ENCODE peak calls at places on chromosomes 5 and 9, in ten cellular contexts. One of them, this sample, is unnamed.

GRCh38 chr9:129234491-129234890 is 56.4 kb upstream of the IER5L start:
- DNase-seq in SHP77: no peak
- DNase-seq in activated CD8-positive, alpha-beta memory T cell treated with anti-CD3 and anti-CD28 coated beads, Interleukin-2, amount 50 U/mL, for 4 hours: no peak
- DNase-seq in type B pancreatic cell: no peak
- DNase-seq in T-helper 9 cell: no peak
- DNase-seq in dermis blood vessel endothelial cell: no peak
- DNase-seq in WTC11: no peak
- DNase-seq in HT-29: no peak
- DNase-seq in activated CD4-positive, alpha-beta T cell treated with anti-CD3 and anti-CD28 coated beads for 48 hours: no peak
- DNase-seq in CD4-positive, alpha-beta memory T cell: no peak
- DNase-seq in this sample: no peak

GRCh38 chr5:132812949-132813598 is at the start of gene SOWAHA:
- DNase-seq in SHP77: no peak
- DNase-seq in activated CD8-positive, alpha-beta memory T cell treated with anti-CD3 and anti-CD28 coated beads, Interleukin-2, amount 50 U/mL, for 4 hours: peak; percentile 29
- DNase-seq in type B pancreatic cell: no peak
- DNase-seq in T-helper 9 cell: no peak
- DNase-seq in dermis blood vessel endothelial cell: no peak
- DNase-seq in WTC11: peak; percentile 63
- DNase-seq in HT-29: no peak
- DNase-seq in activated CD4-positive, alpha-beta T cell treated with anti-CD3 and anti-CD28 coated beads for 48 hours: peak; percentile 8
- DNase-seq in CD4-positive, alpha-beta memory T cell: no peak
- DNase-seq in this sample: no peak

GRCh38 chr5:56460681-56461191 is 227.6 kb upstream of the ANKRD55 start:
- DNase-seq in SHP77: no peak
- DNase-seq in activated CD8-positive, alpha-beta memory T cell treated with anti-CD3 and anti-CD28 coated beads, Interleukin-2, amount 50 U/mL, for 4 hours: no peak
- DNase-seq in type B pancreatic cell: no peak
- DNase-seq in T-helper 9 cell: no peak
- DNase-seq in dermis blood vessel endothelial cell: peak; percentile 32
- DNase-seq in WTC11: no peak
- DNase-seq in HT-29: no peak
- DNase-seq in activated CD4-positive, alpha-beta T cell treated with anti-CD3 and anti-CD28 coated beads for 48 hours: no peak
- DNase-seq in CD4-positive, alpha-beta memory T cell: no peak
- DNase-seq in this sample: no peak

GRCh38 chr9:136019681-136020060 is 58.5 kb upstream of the UBAC1 start:
- DNase-seq in SHP77: no peak
- DNase-seq in activated CD8-positive, alpha-beta memory T cell treated with anti-CD3 and anti-CD28 coated beads, Interleukin-2, amount 50 U/mL, for 4 hours: peak; percentile 6
- DNase-seq in type B pancreatic cell: no peak
- DNase-seq in T-helper 9 cell: no peak
- DNase-seq in dermis blood vessel endothelial cell: no peak
- DNase-seq in WTC11: peak; percentile 8
- DNase-seq in HT-29: no peak
- DNase-seq in activated CD4-positive, alpha-beta T cell treated with anti-CD3 and anti-CD28 coated beads for 48 hours: no peak
- DNase-seq in CD4-positive, alpha-beta memory T cell: no peak
- DNase-seq in this sample: no peak

GRCh38 chr9:129069128-129069824 is 11.6 kb upstream of the DOLPP1 start:
- DNase-seq in SHP77: no peak
- DNase-seq in activated CD8-positive, alpha-beta memory T cell treated with anti-CD3 and anti-CD28 coated beads, Interleukin-2, amount 50 U/mL, for 4 hours: peak; percentile 53
- DNase-seq in type B pancreatic cell: no peak
- DNase-seq in T-helper 9 cell: peak; percentile 48
- DNase-seq in dermis blood vessel endothelial cell: no peak
- DNase-seq in WTC11: no peak
- DNase-seq in HT-29: no peak
- DNase-seq in activated CD4-positive, alpha-beta T cell treated with anti-CD3 and anti-CD28 coated beads for 48 hours: peak; percentile 69
- DNase-seq in CD4-positive, alpha-beta memory T cell: peak; percentile 51
- DNase-seq in this sample: no peak

GRCh38 chr9:118595719-118596305 is 773.4 kb downstream of the BRINP1 start:
- DNase-seq in SHP77: peak; percentile 7
- DNase-seq in activated CD8-positive, alpha-beta memory T cell treated with anti-CD3 and anti-CD28 coated beads, Interleukin-2, amount 50 U/mL, for 4 hours: no peak
- DNase-seq in type B pancreatic cell: no peak
- DNase-seq in T-helper 9 cell: no peak
- DNase-seq in dermis blood vessel endothelial cell: peak; percentile 51
- DNase-seq in WTC11: peak; percentile 59
- DNase-seq in HT-29: peak; percentile 59
- DNase-seq in activated CD4-positive, alpha-beta T cell treated with anti-CD3 and anti-CD28 coated beads for 48 hours: no peak
- DNase-seq in CD4-positive, alpha-beta memory T cell: no peak
- DNase-seq in this sample: peak; percentile 45

GRCh38 chr5:42952575-42952974 is 87.5 kb downstream of the ANXA2R start:
- DNase-seq in SHP77: peak; percentile 18
- DNase-seq in activated CD8-positive, alpha-beta memory T cell treated with anti-CD3 and anti-CD28 coated beads, Interleukin-2, amount 50 U/mL, for 4 hours: no peak
- DNase-seq in type B pancreatic cell: no peak
- DNase-seq in T-helper 9 cell: no peak
- DNase-seq in dermis blood vessel endothelial cell: peak; percentile 19
- DNase-seq in WTC11: no peak
- DNase-seq in HT-29: no peak
- DNase-seq in activated CD4-positive, alpha-beta T cell treated with anti-CD3 and anti-CD28 coated beads for 48 hours: no peak
- DNase-seq in CD4-positive, alpha-beta memory T cell: no peak
- DNase-seq in this sample: no peak

GRCh38 chr5:160646033-160646432 is 206.0 kb downstream of the ATP10B start:
- DNase-seq in SHP77: no peak
- DNase-seq in activated CD8-positive, alpha-beta memory T cell treated with anti-CD3 and anti-CD28 coated beads, Interleukin-2, amount 50 U/mL, for 4 hours: no peak
- DNase-seq in type B pancreatic cell: no peak
- DNase-seq in T-helper 9 cell: no peak
- DNase-seq in dermis blood vessel endothelial cell: no peak
- DNase-seq in WTC11: no peak
- DNase-seq in HT-29: no peak
- DNase-seq in activated CD4-positive, alpha-beta T cell treated with anti-CD3 and anti-CD28 coated beads for 48 hours: no peak
- DNase-seq in CD4-positive, alpha-beta memory T cell: no peak
- DNase-seq in this sample: no peak

GRCh38 chr9:4837768-4838546 is 45.2 kb downstream of the RCL1 start:
- DNase-seq in SHP77: no peak
- DNase-seq in activated CD8-positive, alpha-beta memory T cell treated with anti-CD3 and anti-CD28 coated beads, Interleukin-2, amount 50 U/mL, for 4 hours: no peak
- DNase-seq in type B pancreatic cell: no peak
- DNase-seq in T-helper 9 cell: no peak
- DNase-seq in dermis blood vessel endothelial cell: no peak
- DNase-seq in WTC11: no peak
- DNase-seq in HT-29: no peak
- DNase-seq in activated CD4-positive, alpha-beta T cell treated with anti-CD3 and anti-CD28 coated beads for 48 hours: peak; percentile 31
- DNase-seq in CD4-positive, alpha-beta memory T cell: no peak
- DNase-seq in this sample: no peak

GRCh38 chr5:128516978-128517377 is 21.1 kb downstream of the FBN2 start:
- DNase-seq in SHP77: no peak
- DNase-seq in activated CD8-positive, alpha-beta memory T cell treated with anti-CD3 and anti-CD28 coated beads, Interleukin-2, amount 50 U/mL, for 4 hours: no peak
- DNase-seq in type B pancreatic cell: no peak
- DNase-seq in T-helper 9 cell: no peak
- DNase-seq in dermis blood vessel endothelial cell: no peak
- DNase-seq in WTC11: no peak
- DNase-seq in HT-29: no peak
- DNase-seq in activated CD4-positive, alpha-beta T cell treated with anti-CD3 and anti-CD28 coated beads for 48 hours: no peak
- DNase-seq in CD4-positive, alpha-beta memory T cell: no peak
- DNase-seq in this sample: no peak

GRCh38 chr5:35129921-35130485 is 82.3 kb upstream of the AGXT2 start:
- DNase-seq in SHP77: no peak
- DNase-seq in activated CD8-positive, alpha-beta memory T cell treated with anti-CD3 and anti-CD28 coated beads, Interleukin-2, amount 50 U/mL, for 4 hours: peak; percentile 27
- DNase-seq in type B pancreatic cell: no peak
- DNase-seq in T-helper 9 cell: peak; percentile 18
- DNase-seq in dermis blood vessel endothelial cell: no peak
- DNase-seq in WTC11: no peak
- DNase-seq in HT-29: peak; percentile 95
- DNase-seq in activated CD4-positive, alpha-beta T cell treated with anti-CD3 and anti-CD28 coated beads for 48 hours: peak; percentile 76
- DNase-seq in CD4-positive, alpha-beta memory T cell: peak; percentile 71
- DNase-seq in this sample: no peak

GRCh38 chr5:170479484-170479883 is 24.3 kb upstream of the KCNIP1 start:
- DNase-seq in SHP77: no peak
- DNase-seq in activated CD8-positive, alpha-beta memory T cell treated with anti-CD3 and anti-CD28 coated beads, Interleukin-2, amount 50 U/mL, for 4 hours: no peak
- DNase-seq in type B pancreatic cell: no peak
- DNase-seq in T-helper 9 cell: no peak
- DNase-seq in dermis blood vessel endothelial cell: peak; percentile 82
- DNase-seq in WTC11: no peak
- DNase-seq in HT-29: peak; percentile 60
- DNase-seq in activated CD4-positive, alpha-beta T cell treated with anti-CD3 and anti-CD28 coated beads for 48 hours: no peak
- DNase-seq in CD4-positive, alpha-beta memory T cell: no peak
- DNase-seq in this sample: no peak

GRCh38 chr5:137752873-137753226 is 1.3 kb downstream of the HNRNPA0 start:
- DNase-seq in SHP77: no peak
- DNase-seq in activated CD8-positive, alpha-beta memory T cell treated with anti-CD3 and anti-CD28 coated beads, Interleukin-2, amount 50 U/mL, for 4 hours: peak; percentile 25
- DNase-seq in type B pancreatic cell: no peak
- DNase-seq in T-helper 9 cell: no peak
- DNase-seq in dermis blood vessel endothelial cell: peak; percentile 37
- DNase-seq in WTC11: peak; percentile 40
- DNase-seq in HT-29: peak; percentile 22
- DNase-seq in activated CD4-positive, alpha-beta T cell treated with anti-CD3 and anti-CD28 coated beads for 48 hours: peak; percentile 41
- DNase-seq in CD4-positive, alpha-beta memory T cell: no peak
- DNase-seq in this sample: no peak

GRCh38 chr5:56128166-56128565 is 105.0 kb downstream of the ANKRD55 start:
- DNase-seq in SHP77: no peak
- DNase-seq in activated CD8-positive, alpha-beta memory T cell treated with anti-CD3 and anti-CD28 coated beads, Interleukin-2, amount 50 U/mL, for 4 hours: no peak
- DNase-seq in type B pancreatic cell: no peak
- DNase-seq in T-helper 9 cell: no peak
- DNase-seq in dermis blood vessel endothelial cell: no peak
- DNase-seq in WTC11: no peak
- DNase-seq in HT-29: no peak
- DNase-seq in activated CD4-positive, alpha-beta T cell treated with anti-CD3 and anti-CD28 coated beads for 48 hours: peak; percentile 58
- DNase-seq in CD4-positive, alpha-beta memory T cell: no peak
- DNase-seq in this sample: no peak

GRCh38 chr5:165161204-165161603 is 1655.8 kb downstream of the MAT2B start:
- DNase-seq in SHP77: no peak
- DNase-seq in activated CD8-positive, alpha-beta memory T cell treated with anti-CD3 and anti-CD28 coated beads, Interleukin-2, amount 50 U/mL, for 4 hours: no peak
- DNase-seq in type B pancreatic cell: no peak
- DNase-seq in T-helper 9 cell: no peak
- DNase-seq in dermis blood vessel endothelial cell: no peak
- DNase-seq in WTC11: peak; percentile 45
- DNase-seq in HT-29: peak; percentile 16
- DNase-seq in activated CD4-positive, alpha-beta T cell treated with anti-CD3 and anti-CD28 coated beads for 48 hours: no peak
- DNase-seq in CD4-positive, alpha-beta memory T cell: no peak
- DNase-seq in this sample: peak; percentile 5

GRCh38 chr5:6675784-6676499 is 37.3 kb upstream of the TENT4A start:
- DNase-seq in SHP77: no peak
- DNase-seq in activated CD8-positive, alpha-beta memory T cell treated with anti-CD3 and anti-CD28 coated beads, Interleukin-2, amount 50 U/mL, for 4 hours: no peak
- DNase-seq in type B pancreatic cell: no peak
- DNase-seq in T-helper 9 cell: no peak
- DNase-seq in dermis blood vessel endothelial cell: no peak
- DNase-seq in WTC11: no peak
- DNase-seq in HT-29: peak; percentile 12
- DNase-seq in activated CD4-positive, alpha-beta T cell treated with anti-CD3 and anti-CD28 coated beads for 48 hours: no peak
- DNase-seq in CD4-positive, alpha-beta memory T cell: no peak
- DNase-seq in this sample: no peak

GRCh38 chr9:37370282-37370681 is 52.2 kb upstream of the GRHPR start:
- DNase-seq in SHP77: no peak
- DNase-seq in activated CD8-positive, alpha-beta memory T cell treated with anti-CD3 and anti-CD28 coated beads, Interleukin-2, amount 50 U/mL, for 4 hours: no peak
- DNase-seq in type B pancreatic cell: no peak
- DNase-seq in T-helper 9 cell: no peak
- DNase-seq in dermis blood vessel endothelial cell: no peak
- DNase-seq in WTC11: no peak
- DNase-seq in HT-29: no peak
- DNase-seq in activated CD4-positive, alpha-beta T cell treated with anti-CD3 and anti-CD28 coated beads for 48 hours: no peak
- DNase-seq in CD4-positive, alpha-beta memory T cell: no peak
- DNase-seq in this sample: no peak

GRCh38 chr9:120257483-120257882 is 322.5 kb downstream of the CDK5RAP2 start:
- DNase-seq in SHP77: no peak
- DNase-seq in activated CD8-positive, alpha-beta memory T cell treated with anti-CD3 and anti-CD28 coated beads, Interleukin-2, amount 50 U/mL, for 4 hours: no peak
- DNase-seq in type B pancreatic cell: no peak
- DNase-seq in T-helper 9 cell: no peak
- DNase-seq in dermis blood vessel endothelial cell: no peak
- DNase-seq in WTC11: no peak
- DNase-seq in HT-29: no peak
- DNase-seq in activated CD4-positive, alpha-beta T cell treated with anti-CD3 and anti-CD28 coated beads for 48 hours: no peak
- DNase-seq in CD4-positive, alpha-beta memory T cell: no peak
- DNase-seq in this sample: no peak

GRCh38 chr5:176406436-176407052 is 9.8 kb downstream of the CLTB start:
- DNase-seq in SHP77: no peak
- DNase-seq in activated CD8-positive, alpha-beta memory T cell treated with anti-CD3 and anti-CD28 coated beads, Interleukin-2, amount 50 U/mL, for 4 hours: no peak
- DNase-seq in type B pancreatic cell: no peak
- DNase-seq in T-helper 9 cell: no peak
- DNase-seq in dermis blood vessel endothelial cell: no peak
- DNase-seq in WTC11: no peak
- DNase-seq in HT-29: no peak
- DNase-seq in activated CD4-positive, alpha-beta T cell treated with anti-CD3 and anti-CD28 coated beads for 48 hours: no peak
- DNase-seq in CD4-positive, alpha-beta memory T cell: no peak
- DNase-seq in this sample: no peak

GRCh38 chr5:88544131-88544530 is 275.5 kb upstream of the TMEM161B start:
- DNase-seq in SHP77: no peak
- DNase-seq in activated CD8-positive, alpha-beta memory T cell treated with anti-CD3 and anti-CD28 coated beads, Interleukin-2, amount 50 U/mL, for 4 hours: no peak
- DNase-seq in type B pancreatic cell: no peak
- DNase-seq in T-helper 9 cell: no peak
- DNase-seq in dermis blood vessel endothelial cell: no peak
- DNase-seq in WTC11: no peak
- DNase-seq in HT-29: no peak
- DNase-seq in activated CD4-positive, alpha-beta T cell treated with anti-CD3 and anti-CD28 coated beads for 48 hours: no peak
- DNase-seq in CD4-positive, alpha-beta memory T cell: no peak
- DNase-seq in this sample: no peak

GRCh38 chr9:32989651-32990050 is 11.8 kb downstream of the APTX start:
- DNase-seq in SHP77: no peak
- DNase-seq in activated CD8-positive, alpha-beta memory T cell treated with anti-CD3 and anti-CD28 coated beads, Interleukin-2, amount 50 U/mL, for 4 hours: no peak
- DNase-seq in type B pancreatic cell: no peak
- DNase-seq in T-helper 9 cell: no peak
- DNase-seq in dermis blood vessel endothelial cell: no peak
- DNase-seq in WTC11: no peak
- DNase-seq in HT-29: no peak
- DNase-seq in activated CD4-positive, alpha-beta T cell treated with anti-CD3 and anti-CD28 coated beads for 48 hours: peak; percentile 4
- DNase-seq in CD4-positive, alpha-beta memory T cell: no peak
- DNase-seq in this sample: no peak

GRCh38 chr9:91164724-91165520 is 196.8 kb downstream of the AUH start:
- DNase-seq in SHP77: peak; percentile 25
- DNase-seq in activated CD8-positive, alpha-beta memory T cell treated with anti-CD3 and anti-CD28 coated beads, Interleukin-2, amount 50 U/mL, for 4 hours: peak; percentile 73
- DNase-seq in type B pancreatic cell: no peak
- DNase-seq in T-helper 9 cell: peak; percentile 28
- DNase-seq in dermis blood vessel endothelial cell: peak; percentile 63
- DNase-seq in WTC11: no peak
- DNase-seq in HT-29: peak; percentile 72
- DNase-seq in activated CD4-positive, alpha-beta T cell treated with anti-CD3 and anti-CD28 coated beads for 48 hours: peak; percentile 86
- DNase-seq in CD4-positive, alpha-beta memory T cell: peak; percentile 29
- DNase-seq in this sample: no peak

GRCh38 chr9:128702445-128702948 is at the start of gene PKN3:
- DNase-seq in SHP77: peak; percentile 84
- DNase-seq in activated CD8-positive, alpha-beta memory T cell treated with anti-CD3 and anti-CD28 coated beads, Interleukin-2, amount 50 U/mL, for 4 hours: peak; percentile 86
- DNase-seq in type B pancreatic cell: peak; percentile 96
- DNase-seq in T-helper 9 cell: peak; percentile 93
- DNase-seq in dermis blood vessel endothelial cell: peak; percentile 92
- DNase-seq in WTC11: peak; percentile 97
- DNase-seq in HT-29: peak; percentile 88
- DNase-seq in activated CD4-positive, alpha-beta T cell treated with anti-CD3 and anti-CD28 coated beads for 48 hours: peak; percentile 93
- DNase-seq in CD4-positive, alpha-beta memory T cell: peak; percentile 82
- DNase-seq in this sample: no peak

GRCh38 chr5:157107508-157107907 is 1.3 kb downstream of the HAVCR2 start:
- DNase-seq in SHP77: no peak
- DNase-seq in activated CD8-positive, alpha-beta memory T cell treated with anti-CD3 and anti-CD28 coated beads, Interleukin-2, amount 50 U/mL, for 4 hours: no peak
- DNase-seq in type B pancreatic cell: no peak
- DNase-seq in T-helper 9 cell: no peak
- DNase-seq in dermis blood vessel endothelial cell: no peak
- DNase-seq in WTC11: no peak
- DNase-seq in HT-29: no peak
- DNase-seq in activated CD4-positive, alpha-beta T cell treated with anti-CD3 and anti-CD28 coated beads for 48 hours: no peak
- DNase-seq in CD4-positive, alpha-beta memory T cell: no peak
- DNase-seq in this sample: no peak

GRCh38 chr5:156402387-156402921 is 75.5 kb downstream of the SGCD start:
- DNase-seq in SHP77: no peak
- DNase-seq in activated CD8-positive, alpha-beta memory T cell treated with anti-CD3 and anti-CD28 coated beads, Interleukin-2, amount 50 U/mL, for 4 hours: no peak
- DNase-seq in type B pancreatic cell: no peak
- DNase-seq in T-helper 9 cell: peak; percentile 10
- DNase-seq in dermis blood vessel endothelial cell: no peak
- DNase-seq in WTC11: peak; percentile 70
- DNase-seq in HT-29: peak; percentile 51
- DNase-seq in activated CD4-positive, alpha-beta T cell treated with anti-CD3 and anti-CD28 coated beads for 48 hours: peak; percentile 58
- DNase-seq in CD4-positive, alpha-beta memory T cell: peak; percentile 48
- DNase-seq in this sample: peak; percentile 59

GRCh38 chr9:93224591-93224990 is 40.7 kb downstream of the WNK2 start:
- DNase-seq in SHP77: no peak
- DNase-seq in activated CD8-positive, alpha-beta memory T cell treated with anti-CD3 and anti-CD28 coated beads, Interleukin-2, amount 50 U/mL, for 4 hours: no peak
- DNase-seq in type B pancreatic cell: no peak
- DNase-seq in T-helper 9 cell: no peak
- DNase-seq in dermis blood vessel endothelial cell: no peak
- DNase-seq in WTC11: no peak
- DNase-seq in HT-29: peak; percentile 54
- DNase-seq in activated CD4-positive, alpha-beta T cell treated with anti-CD3 and anti-CD28 coated beads for 48 hours: no peak
- DNase-seq in CD4-positive, alpha-beta memory T cell: no peak
- DNase-seq in this sample: no peak

GRCh38 chr5:37554938-37555337 is 175.8 kb downstream of the WDR70 start:
- DNase-seq in SHP77: peak; percentile 24
- DNase-seq in activated CD8-positive, alpha-beta memory T cell treated with anti-CD3 and anti-CD28 coated beads, Interleukin-2, amount 50 U/mL, for 4 hours: no peak
- DNase-seq in type B pancreatic cell: no peak
- DNase-seq in T-helper 9 cell: no peak
- DNase-seq in dermis blood vessel endothelial cell: peak; percentile 56
- DNase-seq in WTC11: no peak
- DNase-seq in HT-29: peak; percentile 53
- DNase-seq in activated CD4-positive, alpha-beta T cell treated with anti-CD3 and anti-CD28 coated beads for 48 hours: peak; percentile 4
- DNase-seq in CD4-positive, alpha-beta memory T cell: no peak
- DNase-seq in this sample: no peak

This sample was measured in iPS DF 19.7.